ENCODE peak calls at places on chromosomes 7 and 10, in six cellular contexts. W, G, I, N, F and Q are unnamed samples.
A peak's percentile ranks its signal among the peaks of the same experiment; 100 is the strongest.

GRCh38 chr7:15113752-15114151 is 211.2 kb upstream of the DGKB start:
- DNase-seq in G (no peak), F (no peak), N (no peak), I (no peak), W (peak; percentile 25), Q (no peak)

GRCh38 chr10:12279281-12279680 is 70.1 kb upstream of the CAMK1D start:
- DNase-seq in G (no peak), F (no peak), N (no peak), W (peak; percentile 62), I (no peak), Q (peak; percentile 31)

GRCh38 chr10:73039635-73040034 is 57.0 kb downstream of the P4HA1 start:
- DNase-seq in I (no peak), W (peak; percentile 13), G (no peak), F (no peak), N (no peak), Q (no peak)

GRCh38 chr10:114550756-114551290 is 107.3 kb downstream of the ABLIM1 start:
- DNase-seq in W (peak; percentile 39), I (no peak), N (no peak), G (no peak), F (no peak), Q (no peak)

GRCh38 chr10:770975-771374 is 81.5 kb upstream of the DIP2C start:
- DNase-seq in N (no peak), F (no peak), G (no peak), I (no peak), W (no peak), Q (no peak)

GRCh38 chr7:38283107-38283506 is 9.7 kb upstream of the TARP start:
- DNase-seq in I (no peak), G (no peak), F (no peak), W (no peak), N (no peak), Q (no peak)

GRCh38 chr10:103679096-103679790 is 176.1 kb downstream of the SH3PXD2A start:
- DNase-seq in I (no peak), F (peak; percentile 70), N (no peak), G (no peak), W (no peak), Q (no peak)

GRCh38 chr10:34446046-34446445 is 369.1 kb downstream of the PARD3 start:
- DNase-seq in G (no peak), F (no peak), W (no peak), I (no peak), N (no peak), Q (no peak)

GRCh38 chr10:21249435-21249834 is 276.0 kb downstream of the SKIDA1 start:
- DNase-seq in G (no peak), N (no peak), I (no peak), F (no peak), W (no peak), Q (no peak)

GRCh38 chr7:150788474-150789269 is 11.5 kb downstream of the TMEM176B start:
- DNase-seq in I (no peak), G (no peak), W (no peak), N (no peak), F (no peak), Q (no peak)

GRCh38 chr10:97270523-97271154 is 21.8 kb downstream of the ARHGAP19 start:
- DNase-seq in G (no peak), N (no peak), I (no peak), W (peak; percentile 20), F (no peak), Q (no peak)

GRCh38 chr10:69446650-69447151 is 4.6 kb upstream of the TSPAN15 start:
- DNase-seq in F (peak; percentile 39), I (no peak), W (peak; percentile 72), N (no peak), G (no peak), Q (no peak)